ENCODE peak calls at places on chromosomes 13 and 19, in six cellular contexts. C, P, I, E, A and T are unnamed samples. For H3K4me1, the result is how much of the 10 kb centered on the place peaks cover.

GRCh38 chr13:113421673-113422270 is 31.5 kb downstream of the ADPRHL1 start:
- DNase-seq in C (no peak), P (no peak), I (no peak), E (no peak), A (no peak), T (peak)

GRCh38 chr13:48221301-48222190 is 11.5 kb upstream of the ITM2B start:
- DNase-seq in C (peak), P (no peak), I (no peak), E (no peak), A (no peak), T (no peak)

GRCh38 chr19:6707658-6708018 is 12.8 kb downstream of the C3 start:
- DNase-seq in C (no peak), P (no peak), I (no peak), E (no peak), A (no peak), T (no peak)

GRCh38 chr13:43687038-43687437 is 99.7 kb downstream of the ENOX1 start:
- DNase-seq in C (no peak), P (no peak), I (peak), E (no peak), A (no peak), T (no peak)

GRCh38 chr19:12994701-12995595 is at the start of gene NFIX:
- DNase-seq in C (peak), P (peak), I (peak), E (peak), A (peak), T (peak)

GRCh38 chr19:7434391-7434790 is 54.4 kb downstream of the PEX11G start:
- DNase-seq in C (no peak), P (no peak), I (no peak), E (no peak), A (no peak), T (no peak)

GRCh38 chr13:72754111-72754510 is 26.4 kb downstream of the BORA start:
- DNase-seq in C (no peak), P (no peak), I (no peak), E (no peak), A (no peak), T (no peak)

GRCh38 chr13:79775830-79776229 is 294.9 kb downstream of the NDFIP2 start:
- DNase-seq in C (peak), P (peak), I (peak), E (peak), A (no peak), T (peak)

GRCh38 chr13:112477070-112477619 is 101.0 kb downstream of the SPACA7 start:
- DNase-seq in C (no peak), P (no peak), I (no peak), E (no peak), A (no peak), T (no peak)

GRCh38 chr13:70424928-70425327 is 316.7 kb upstream of the KLHL1 start:
- DNase-seq in C (no peak), P (no peak), I (no peak), E (no peak), A (no peak), T (no peak)

GRCh38 chr13:62799038-62799535 is 1383.4 kb upstream of the PCDH20 start:
- DNase-seq in C (no peak), P (no peak), I (no peak), E (no peak), A (no peak), T (no peak)

GRCh38 chr13:22114630-22115311 is 443.9 kb downstream of the FGF9 start:
- DNase-seq in C (no peak), P (peak), I (no peak), E (no peak), A (peak), T (no peak)

GRCh38 chr13:24557121-24557520 is 44.5 kb upstream of the PARP4 start:
- DNase-seq in C (no peak), P (no peak), I (no peak), E (no peak), A (no peak), T (no peak)

GRCh38 chr13:41295973-41296372 is 15.1 kb upstream of the NAA16 start:
- DNase-seq in C (no peak), P (no peak), I (no peak), E (no peak), A (no peak), T (no peak)

GRCh38 chr19:29448046-29448445 is 77.7 kb upstream of the VSTM2B start:
- DNase-seq in C (no peak), P (no peak), I (no peak), E (no peak), A (no peak), T (no peak)

GRCh38 chr13:36163809-36164308 is 32.7 kb upstream of the DCLK1 start:
- DNase-seq in C (peak), P (no peak), I (peak), E (peak), A (no peak), T (peak)

GRCh38 chr13:105814219-105814901 is 721.1 kb downstream of the EFNB2 start:
- DNase-seq in C (no peak), P (no peak), I (peak), E (no peak), A (no peak), T (no peak)

GRCh38 chr19:18304194-18304495 is 18.7 kb downstream of the LSM4 start:
- DNase-seq in C (peak), P (peak), I (no peak), E (no peak), A (peak), T (no peak)

GRCh38 chr19:32186542-32187330 is 158.7 kb upstream of the ZNF507 start:
- DNase-seq in C (no peak), P (no peak), I (no peak), E (no peak), A (no peak), T (no peak)

GRCh38 chr13:51819544-51819943 is 15.6 kb upstream of the DHRS12 start:
- DNase-seq in C (no peak), P (no peak), I (no peak), E (no peak), A (no peak), T (no peak)

GRCh38 chr13:51817717-51818116 is 13.8 kb upstream of the DHRS12 start:
- DNase-seq in C (no peak), P (no peak), I (no peak), E (no peak), A (no peak), T (no peak)

GRCh38 chr13:51816604-51817254 is 12.8 kb upstream of the DHRS12 start:
- DNase-seq in C (no peak), P (no peak), I (peak), E (no peak), A (no peak), T (no peak)

GRCh38 chr13:51818276-51818675 is 14.3 kb upstream of the DHRS12 start:
- DNase-seq in C (no peak), P (no peak), I (no peak), E (peak), A (no peak), T (no peak)

GRCh38 chr13:51818771-51819511 is 15.0 kb upstream of the DHRS12 start:
- DNase-seq in C (peak), P (no peak), I (no peak), E (no peak), A (peak), T (no peak)
- H3K4me1 ChIP-seq in C (under half), P (under half), I (under half), E (under half), A (half or more), T (under half)

DNA sequence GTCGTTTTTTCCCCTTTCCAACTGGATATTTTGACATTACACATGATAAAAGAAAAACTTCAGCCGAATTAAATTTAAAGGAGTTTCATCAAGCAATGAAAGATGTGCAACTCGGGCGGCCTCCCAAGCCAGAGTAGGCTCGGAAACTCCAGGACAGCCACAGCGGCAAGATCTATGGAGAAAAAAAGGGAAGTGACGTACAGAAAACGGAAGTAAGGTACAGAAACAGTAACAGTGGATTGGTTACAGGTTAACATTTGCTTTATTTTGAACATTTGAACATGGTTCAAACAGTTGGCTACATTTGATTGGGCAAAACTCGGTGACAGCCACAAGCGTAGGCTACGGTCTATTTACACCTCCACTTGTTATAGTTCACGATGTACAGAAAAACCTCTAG is 30.5 kb upstream of the FAM124A start:
- DNase-seq in C (no peak), P (no peak), I (no peak), E (no peak), A (no peak), T (no peak)
- TF ChIP-seq CTCF in C (no peak), P (no peak), I (no peak), E (no peak), A (no peak), T (no peak)

GRCh38 chr13:98486412-98486811 is 90.5 kb downstream of the STK24 start:
- DNase-seq in C (no peak), P (no peak), I (no peak), E (no peak), A (no peak), T (no peak)

GRCh38 chr13:98487522-98487921 is 89.4 kb downstream of the STK24 start:
- DNase-seq in C (no peak), P (no peak), I (no peak), E (no peak), A (no peak), T (no peak)

GRCh38 chr13:98488736-98489135 is 88.2 kb downstream of the STK24 start:
- DNase-seq in C (no peak), P (peak), I (no peak), E (no peak), A (no peak), T (no peak)

GRCh38 chr13:98485561-98485960 is 91.3 kb downstream of the STK24 start:
- DNase-seq in C (no peak), P (no peak), I (no peak), E (no peak), A (no peak), T (no peak)

GRCh38 chr13:98487016-98487415 is 89.9 kb downstream of the STK24 start:
- DNase-seq in C (no peak), P (no peak), I (no peak), E (no peak), A (no peak), T (no peak)
- H3K4me1 ChIP-seq in C (under half), P (under half), I (under half), E (half or more), A (under half), T (half or more)

GRCh38 chr19:17080441-17080803 is 4.8 kb downstream of the MYO9B start:
- DNase-seq in C (no peak), P (no peak), I (no peak), E (no peak), A (no peak), T (no peak)
- TF ChIP-seq CTCF in C (no peak), P (no peak), I (no peak), E (no peak), A (no peak), T (no peak)

DNA sequence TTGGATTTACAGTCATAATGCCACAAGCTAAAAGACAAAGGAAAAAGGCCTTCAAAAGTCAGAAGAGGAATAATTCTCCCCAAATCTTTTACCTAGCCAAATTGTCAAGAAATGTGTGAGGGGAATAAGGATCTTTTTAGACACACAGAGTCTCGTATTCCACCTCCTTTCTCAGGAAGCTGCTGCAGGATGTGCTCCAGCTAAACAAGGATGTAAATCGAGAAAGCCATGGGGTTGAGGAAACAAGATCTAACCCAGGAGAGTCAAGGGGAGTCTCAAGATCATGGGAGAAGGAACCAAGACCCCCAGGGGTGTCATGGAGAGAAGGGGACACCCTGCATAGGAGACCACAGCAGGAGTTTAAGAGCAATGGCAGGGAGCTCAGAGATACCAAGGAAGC is 147.4 kb downstream of the KDM4B start:
- DNase-seq in C (no peak), P (no peak), I (no peak), E (no peak), A (no peak), T (no peak)
- H3K4me1 ChIP-seq in C (under half), P (under half), I (under half), E (under half), A (under half), T (half or more)

GRCh38 chr19:45440873-45441654 is 17.3 kb upstream of the ERCC1 start:
- DNase-seq in C (no peak), P (no peak), I (peak), E (no peak), A (no peak), T (peak)
- TF ChIP-seq CTCF in C (no peak), P (no peak), I (no peak), E (no peak), A (no peak), T (no peak)

DNA sequence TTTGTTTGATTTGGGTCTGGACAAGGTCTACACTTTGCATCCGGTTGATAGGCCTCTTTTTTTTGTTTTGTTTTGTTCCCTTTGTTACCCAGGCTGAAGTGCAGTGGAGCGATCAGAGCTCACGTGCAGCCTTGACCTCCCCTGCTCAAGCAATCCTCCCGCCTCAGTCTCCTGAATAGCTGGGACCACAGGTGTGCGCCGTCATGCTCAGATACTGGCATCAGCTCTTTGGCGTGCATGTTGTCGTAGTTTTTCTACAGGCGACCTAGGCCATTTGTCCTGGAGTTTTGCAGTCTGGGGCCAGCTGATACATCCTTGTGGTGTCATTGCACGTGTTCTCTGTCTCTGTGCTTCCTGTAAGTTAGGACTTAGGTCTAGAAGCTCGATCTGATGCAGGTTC is 16.3 kb downstream of the PAK4 start:
- DNase-seq in C (no peak), P (no peak), I (no peak), E (no peak), A (no peak), T (no peak)
- H3K4me1 ChIP-seq in C (under half), P (under half), I (under half), E (under half), A (under half), T (under half)

DNA sequence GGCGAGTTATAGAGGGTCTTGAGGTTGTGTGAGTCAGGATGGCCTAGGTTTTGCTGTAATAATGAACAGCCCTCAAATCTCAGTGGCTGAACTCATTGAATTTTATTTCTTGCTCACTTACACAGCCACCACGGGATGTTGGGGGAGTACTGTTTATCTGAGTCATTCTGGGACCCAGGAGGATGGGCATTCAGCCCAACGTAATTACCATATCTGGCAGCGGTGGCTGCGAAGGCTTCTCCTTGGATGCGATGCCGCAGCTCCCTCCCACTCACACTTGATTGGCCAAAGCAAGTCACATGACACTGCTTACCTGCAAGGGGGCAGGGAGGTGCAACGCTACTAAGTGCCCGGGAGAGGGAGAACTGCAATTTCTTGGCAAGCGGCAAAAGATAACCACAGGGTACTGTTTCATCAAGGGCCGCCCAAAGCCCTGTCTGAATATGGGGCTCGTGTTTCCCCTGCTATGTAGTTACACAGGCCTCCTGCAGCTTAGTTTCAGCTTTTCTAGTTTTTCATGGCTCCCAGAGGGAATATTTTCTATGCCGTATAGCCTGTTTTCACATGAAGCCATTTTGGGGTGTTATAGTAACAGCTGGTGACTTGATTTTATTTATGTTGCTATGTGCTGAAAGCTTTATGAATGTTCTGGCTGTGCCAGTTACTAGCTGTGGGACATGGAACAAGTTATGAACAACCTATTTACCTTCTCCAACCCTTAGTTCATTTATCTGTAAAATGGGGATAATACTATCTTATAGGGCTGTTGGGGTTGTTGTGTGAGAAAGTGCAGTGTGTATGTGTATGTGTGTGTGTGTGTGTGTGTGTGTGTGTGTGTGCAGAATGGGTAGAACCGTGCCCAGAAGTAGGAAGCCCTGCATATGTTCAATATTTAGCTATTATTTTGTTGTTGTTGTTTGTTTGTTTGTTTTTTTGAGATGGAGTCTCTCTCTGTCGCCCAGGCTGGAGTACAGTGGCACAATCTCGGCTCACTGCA is 20.1 kb downstream of the ZSWIM9 start:
- DNase-seq in C (no peak), P (no peak), I (peak), E (no peak), A (peak), T (peak)
- TF ChIP-seq CTCF in C (no peak), P (no peak), I (peak), E (no peak), A (no peak), T (peak)